ENCODE peak calls at places on chromosomes 11 and 22, in five cellular contexts. S is NCI-H774; M is stimulated activated CD4-positive, alpha-beta T cell treated with anti-CD3 and anti-CD28 coated beads, Interleukin-1b, Interleukin-23, amount 100 ng/mL, for 48 hours; I is heart left ventricle; H is GM12865. Q is an unnamed sample.

GRCh38 chr11:61061081-61061826 is 41.0 kb upstream of the CD5 start:
- DNase-seq in S (no peak), H (peak), M (peak), I (no peak), Q (no peak)

GRCh38 chr11:19938866-19939265 is 221.4 kb downstream of the DBX1 start:
- DNase-seq in I (no peak), S (peak), M (no peak), H (peak), Q (no peak)

GRCh38 chr22:49735411-49736311 is 92.0 kb downstream of the BRD1 start:
- DNase-seq in H (no peak), S (no peak), M (no peak), I (no peak), Q (no peak)

GRCh38 chr11:67374571-67375276 is 1.3 kb upstream of the CLCF1 start:
- DNase-seq in S (no peak), M (no peak), I (no peak), H (no peak), Q (no peak)

GRCh38 chr11:126886636-126887035 is 113.9 kb downstream of the KIRREL3 start:
- DNase-seq in M (no peak), S (no peak), I (no peak), H (no peak), Q (no peak)

GRCh38 chr11:13233173-13233572 is 44.4 kb upstream of the BMAL1 start:
- DNase-seq in I (no peak), S (no peak), M (no peak), H (no peak), Q (no peak)

GRCh38 chr11:78465169-78465942 is 47.7 kb upstream of the GAB2 start:
- DNase-seq in I (no peak), M (peak), H (peak), S (no peak), Q (no peak)

GRCh38 chr22:20226077-20226716 is 41.9 kb downstream of the RTN4R start:
- DNase-seq in M (no peak), I (no peak), S (no peak), H (no peak), Q (no peak)

GRCh38 chr11:125423247-125423849 is 72.7 kb downstream of the FEZ1 start:
- DNase-seq in H (peak), I (no peak), M (no peak), S (no peak), Q (no peak)

GRCh38 chr11:14583252-14584105 is 60.1 kb upstream of the PDE3B start:
- DNase-seq in H (no peak), I (no peak), S (no peak), M (no peak), Q (no peak)